ENCODE peak calls at places on chromosomes 7 and 10, in ten cellular contexts. I is testis, Y is tibial artery, T is OCI-LY7, K is kidney epithelial cell, R is psoas muscle, Q is uterus, C is osteocyte, B is AG04449, V is GM10248. S is an unnamed sample.

GRCh38 chr10:132443605-132443997 is 46.6 kb downstream of the PWWP2B start:
- DNase-seq in I (no peak), Y (no peak), T (peak; percentile 70), K (no peak), R (peak; percentile 61), Q (peak; percentile 73), C (no peak), B (no peak), V (peak; percentile 67), S (peak; percentile 77)

GRCh38 chr10:7908541-7909210 is 90.4 kb downstream of the TAF3 start:
- DNase-seq in I (no peak), Y (no peak), T (no peak), K (no peak), R (no peak), Q (no peak), C (no peak), B (no peak), V (no peak), S (peak; percentile 32)

GRCh38 chr7:120991570-120991969 is 3.1 kb downstream of the CPED1 start:
- DNase-seq in I (no peak), Y (no peak), T (no peak), K (no peak), R (no peak), Q (no peak), C (no peak), B (no peak), V (no peak), S (no peak)

GRCh38 chr10:115936926-115937755 is 335.9 kb downstream of the GFRA1 start:
- DNase-seq in I (no peak), Y (no peak), T (no peak), K (peak; percentile 25), R (no peak), Q (no peak), C (no peak), B (no peak), V (no peak), S (no peak)

GRCh38 chr7:5557920-5558401 is 134.3 kb upstream of the TNRC18 start:
- DNase-seq in I (peak; percentile 71), Y (peak; percentile 73), T (peak; percentile 57), K (no peak), R (peak; percentile 87), Q (peak; percentile 65), C (no peak), B (no peak), V (peak; percentile 75), S (peak; percentile 90)

GRCh38 chr10:76902949-76903348 is 734.7 kb downstream of the KCNMA1 start:
- DNase-seq in I (peak; percentile 59), Y (no peak), T (peak; percentile 1), K (no peak), R (no peak), Q (no peak), C (no peak), B (no peak), V (no peak), S (no peak)

GRCh38 chr10:68897336-68897741 is 3.8 kb upstream of the DDX50 start:
- DNase-seq in I (peak; percentile 72), Y (peak; percentile 34), T (peak; percentile 58), K (peak; percentile 23), R (no peak), Q (peak; percentile 37), C (no peak), B (peak; percentile 28), V (peak; percentile 39), S (peak; percentile 82)

GRCh38 chr10:82358486-82359097 is 483.6 kb downstream of the NRG3 start:
- DNase-seq in I (no peak), Y (no peak), T (no peak), K (no peak), R (no peak), Q (no peak), C (no peak), B (no peak), V (no peak), S (no peak)

GRCh38 chr10:69756279-69756678 is 45.4 kb upstream of the COL13A1 start:
- DNase-seq in I (no peak), Y (no peak), T (no peak), K (no peak), R (no peak), Q (no peak), C (no peak), B (no peak), V (no peak), S (no peak)

GRCh38 chr10:78211476-78212110 is 177.9 kb downstream of the RPS24 start:
- DNase-seq in I (peak; percentile 38), Y (no peak), T (peak; percentile 33), K (peak; percentile 2), R (peak; percentile 23), Q (no peak), C (no peak), B (no peak), V (no peak), S (peak; percentile 78)

GRCh38 chr7:129144834-129145668 is 544 bp downstream of the TSPAN33 start:
- DNase-seq in I (no peak), Y (no peak), T (no peak), K (no peak), R (no peak), Q (no peak), C (no peak), B (no peak), V (no peak), S (no peak)

GRCh38 chr10:49271346-49271745 is 27.6 kb upstream of the C10orf71 start:
- DNase-seq in I (no peak), Y (no peak), T (no peak), K (no peak), R (peak; percentile 56), Q (no peak), C (peak; percentile 53), B (no peak), V (no peak), S (no peak)

GRCh38 chr10:49265885-49266284 is 33.1 kb upstream of the C10orf71 start:
- DNase-seq in I (no peak), Y (no peak), T (no peak), K (no peak), R (no peak), Q (no peak), C (no peak), B (no peak), V (no peak), S (no peak)

GRCh38 chr10:49269523-49269922 is 29.4 kb upstream of the C10orf71 start:
- DNase-seq in I (no peak), Y (no peak), T (no peak), K (no peak), R (no peak), Q (no peak), C (peak; percentile 48), B (no peak), V (no peak), S (no peak)

GRCh38 chr10:49270565-49270964 is 28.4 kb upstream of the C10orf71 start:
- DNase-seq in I (no peak), Y (no peak), T (no peak), K (no peak), R (no peak), Q (no peak), C (no peak), B (no peak), V (no peak), S (no peak)

DNA sequence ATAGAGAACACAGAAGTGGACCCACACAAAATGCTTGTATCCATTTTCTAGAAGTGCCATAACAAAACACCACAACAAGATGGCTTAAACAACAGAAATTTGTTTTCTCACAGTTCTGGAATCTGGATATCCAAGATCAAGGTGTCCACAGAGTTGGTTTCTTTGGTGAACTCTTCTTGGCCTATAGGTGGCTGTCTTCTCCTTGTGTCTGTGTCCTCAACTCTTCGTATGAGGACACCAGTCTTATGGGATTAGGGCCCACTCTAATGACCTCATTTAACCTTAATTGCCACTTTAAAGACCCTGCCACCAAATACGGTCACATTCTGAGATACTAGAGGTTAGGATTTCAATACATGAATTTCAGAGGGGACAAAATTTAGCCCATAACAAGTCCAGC is 30.8 kb upstream of the C10orf71 start:
- DNase-seq in I (no peak), Y (no peak), T (peak; percentile 10), K (no peak), R (no peak), Q (no peak), C (no peak), B (no peak), V (no peak), S (no peak)
- TF ChIP-seq CTCF in I (no peak), Y (no peak), T (peak; percentile 52), K (no peak), R (peak; percentile 22), Q (no peak), C (no peak), B (no peak), V (no peak), S (no peak)

DNA sequence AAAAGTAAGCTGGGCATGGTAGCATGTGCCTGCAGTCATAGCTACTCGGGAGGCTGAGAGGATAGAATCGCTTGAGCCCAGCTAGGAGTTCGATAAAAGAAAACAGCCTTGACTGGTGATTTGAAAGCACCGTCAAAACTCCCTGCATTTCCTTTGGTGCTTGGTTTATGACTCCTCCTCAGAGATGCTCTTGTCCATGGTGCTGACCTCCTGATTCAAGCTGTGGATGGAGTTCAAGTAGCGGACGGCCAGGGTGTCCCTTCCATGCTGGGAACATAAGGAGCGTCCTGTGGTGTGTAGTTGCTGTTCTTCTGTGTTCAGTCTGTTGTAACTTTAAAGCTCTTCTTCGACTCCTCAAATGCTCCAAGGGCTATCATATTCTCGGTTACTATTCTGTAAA is 382.5 kb upstream of the KIAA1217 start:
- DNase-seq in I (peak; percentile 38), Y (no peak), T (no peak), K (peak; percentile 16), R (no peak), Q (no peak), C (no peak), B (no peak), V (no peak), S (peak; percentile 8)
- TF ChIP-seq CTCF in I (no peak), Y (no peak), T (no peak), K (no peak), R (no peak), Q (no peak), C (no peak), B (no peak), V (no peak), S (no peak)

DNA sequence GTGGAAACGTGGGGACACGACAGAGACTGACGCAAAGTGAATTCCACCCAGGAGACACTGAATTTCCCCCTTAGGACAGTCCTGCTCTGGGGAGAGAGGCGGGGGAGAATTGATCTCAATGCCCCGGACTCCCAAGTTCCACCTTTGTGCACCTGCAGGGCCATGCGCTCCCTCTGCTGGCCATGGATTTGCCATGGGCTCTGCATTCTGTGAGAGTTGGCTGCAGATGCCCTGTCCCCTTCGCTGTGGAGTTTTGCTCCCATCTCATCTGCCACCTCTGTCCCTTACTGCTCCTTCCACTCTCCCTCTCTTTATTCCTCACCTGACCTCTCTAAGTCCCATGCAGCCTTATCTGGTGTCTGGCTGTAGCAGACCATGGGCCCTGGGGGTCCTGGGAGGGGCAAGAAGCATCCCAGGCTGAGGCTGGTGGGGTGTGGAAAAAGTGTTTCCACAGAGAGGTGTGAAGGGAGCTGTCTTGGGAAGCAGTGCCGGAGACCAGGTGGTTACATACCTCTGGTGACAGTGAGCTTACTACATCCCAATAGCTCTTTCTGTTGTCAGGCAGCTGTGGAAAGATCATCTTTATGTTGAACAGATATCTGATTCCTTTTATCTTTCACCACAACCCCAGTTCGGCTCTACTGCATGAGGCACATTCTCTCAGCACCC is 14.3 kb downstream of the GHRHR start:
- DNase-seq in I (peak; percentile 68), Y (no peak), T (peak; percentile 31), K (no peak), R (no peak), Q (peak; percentile 10), C (no peak), B (no peak), V (no peak), S (no peak)
- TF ChIP-seq CTCF in I (no peak), Y (peak; percentile 26), T (peak; percentile 50), K (peak; percentile 74), R (peak; percentile 30), Q (peak; percentile 20), C (peak; percentile 62), B (peak; percentile 58), V (peak; percentile 49), S (peak; percentile 35)

GRCh38 chr10:122237326-122237725 is 33.8 kb upstream of the BTBD16 start:
- DNase-seq in I (no peak), Y (no peak), T (no peak), K (no peak), R (no peak), Q (no peak), C (no peak), B (no peak), V (no peak), S (no peak)
- TF ChIP-seq CTCF in I (no peak), Y (no peak), T (no peak), K (no peak), R (no peak), Q (no peak), C (no peak), B (no peak), V (no peak), S (no peak)